ENCODE peak calls at places on chromosomes 13 and 19, in four cellular contexts. L is activated CD4-positive, alpha-beta T cell treated with anti-CD3 and anti-CD28 coated beads for 1 hour; I is cardiac fibroblast; T is head of caudate nucleus. V is an unnamed sample.

GRCh38 chr19:54172764-54173699 is at the start of gene TMC4:
- DNase-seq in L (no peak), I (peak; percentile 63), T (no peak), V (peak; percentile 92)

GRCh38 chr19:9735986-9736385 is 32.6 kb downstream of the ZNF846 start:
- DNase-seq in L (no peak), I (no peak), T (no peak), V (no peak)

GRCh38 chr19:47330466-47330869 is 1.5 kb upstream of the C5AR2 start:
- DNase-seq in L (no peak), I (peak; percentile 8), T (no peak), V (no peak)

GRCh38 chr19:38869160-38869835 is 8.8 kb downstream of the RINL start:
- DNase-seq in L (no peak), I (peak; percentile 5), T (no peak), V (peak; percentile 11)

GRCh38 chr19:42850981-42851717 is 28.4 kb downstream of the PSG1 start:
- DNase-seq in L (no peak), I (peak; percentile 70), T (no peak), V (no peak)

GRCh38 chr19:934865-935422 is 9.1 kb downstream of the ARID3A start:
- DNase-seq in L (no peak), I (peak; percentile 93), T (peak; percentile 60), V (no peak)

GRCh38 chr13:51944428-51944827 is 66.8 kb downstream of the ATP7B start:
- DNase-seq in L (no peak), I (no peak), T (no peak), V (no peak)

GRCh38 chr19:5293607-5294089 is 47.0 kb downstream of the PTPRS start:
- DNase-seq in L (no peak), I (peak; percentile 41), T (peak; percentile 22), V (peak; percentile 68)

GRCh38 chr13:96426160-96426559 is 336.3 kb downstream of the HS6ST3 start:
- DNase-seq in L (no peak), I (no peak), T (no peak), V (no peak)

GRCh38 chr13:23572836-23573235 is 2.6 kb downstream of the TNFRSF19 start:
- DNase-seq in L (no peak), I (no peak), T (no peak), V (no peak)

GRCh38 chr19:32066056-32066455 is 279.4 kb upstream of the ZNF507 start:
- DNase-seq in L (no peak), I (no peak), T (no peak), V (no peak)

GRCh38 chr19:55224038-55224665 is 4.4 kb downstream of the TMEM86B start:
- DNase-seq in L (no peak), I (no peak), T (no peak), V (no peak)

GRCh38 chr13:99384468-99384867 is 77.3 kb upstream of the GPR183 start:
- DNase-seq in L (peak; percentile 21), I (no peak), T (no peak), V (no peak)

GRCh38 chr19:58357798-58358145 is 4.5 kb upstream of the A1BG start:
- DNase-seq in L (no peak), I (no peak), T (no peak), V (no peak)

GRCh38 chr19:55616395-55616875 is 7.9 kb downstream of the ZNF784 start:
- DNase-seq in L (no peak), I (no peak), T (no peak), V (no peak)

GRCh38 chr19:44644391-44645016 is 794 bp downstream of the PVR start:
- DNase-seq in L (no peak), I (peak; percentile 41), T (no peak), V (peak; percentile 87)

GRCh38 chr13:82501804-82502203 is 1380.5 kb downstream of the SLITRK1 start:
- DNase-seq in L (no peak), I (no peak), T (no peak), V (no peak)

GRCh38 chr13:35727881-35728280 is 251.4 kb upstream of the MAB21L1 start:
- DNase-seq in L (no peak), I (no peak), T (no peak), V (no peak)

GRCh38 chr19:28641395-28641794 is 571.6 kb downstream of the UQCRFS1 start:
- DNase-seq in L (no peak), I (no peak), T (no peak), V (peak; percentile 18)

GRCh38 chr13:49225358-49226042 is 5.4 kb downstream of the MLNR start:
- DNase-seq in L (no peak), I (peak; percentile 43), T (no peak), V (no peak)

GRCh38 chr19:34232566-34233481 is 21.5 kb upstream of the GARRE1 start:
- DNase-seq in L (no peak), I (peak; percentile 86), T (peak; percentile 56), V (no peak)

GRCh38 chr19:46625731-46626130 is 842 bp upstream of the PTGIR start:
- DNase-seq in L (no peak), I (no peak), T (no peak), V (no peak)

GRCh38 chr13:23392313-23392712 is 41.2 kb downstream of the SACS start:
- DNase-seq in L (no peak), I (no peak), T (no peak), V (no peak)

GRCh38 chr13:27830010-27830409 is 37.7 kb downstream of the GSX1 start:
- DNase-seq in L (peak; percentile 35), I (peak; percentile 21), T (peak; percentile 42), V (peak; percentile 57)

V was measured in mesendoderm.